ENCODE peak calls at places on chromosomes 6 and 20, in seven cellular contexts. F is left lung, W is lower lobe of right lung, K is HFFc6, V is HL-60, E is HEK293T, Q is ELR. Y is an unnamed sample.

GRCh38 chr6:85670573-85670972 is 27.9 kb upstream of the SYNCRIP start:
- DNase-seq in W (no peak), E (no peak), V (peak; percentile 14), Q (peak; percentile 45), F (no peak), K (peak; percentile 29), Y (no peak)

GRCh38 chr6:108744996-108745395 is 103.2 kb upstream of the ARMC2 start:
- DNase-seq in V (no peak), E (no peak), W (no peak), F (no peak), K (no peak), Q (no peak), Y (no peak)

GRCh38 chr20:41078329-41078728 is 49.7 kb downstream of the TOP1 start:
- DNase-seq in W (no peak), F (no peak), K (peak; percentile 72), Q (peak; percentile 80), V (no peak), E (no peak), Y (no peak)

GRCh38 chr20:33239418-33239817 is 3.6 kb downstream of the BPIFA1 start:
- DNase-seq in K (no peak), Q (no peak), W (no peak), E (no peak), F (no peak), V (no peak), Y (no peak)

GRCh38 chr6:109958626-109959025 is 19.5 kb upstream of the GPR6 start:
- DNase-seq in Q (no peak), V (no peak), E (no peak), W (no peak), F (no peak), K (no peak), Y (no peak)

GRCh38 chr20:63060057-63060991 is 53.6 kb upstream of the BHLHE23 start:
- DNase-seq in E (no peak), K (peak; percentile 30), Q (peak; percentile 71), V (no peak), W (peak; percentile 33), F (peak; percentile 24), Y (no peak)

GRCh38 chr6:25492951-25493350 is 159.1 kb upstream of the SCGN start:
- DNase-seq in K (no peak), W (no peak), E (no peak), F (no peak), V (no peak), Q (no peak), Y (no peak)

GRCh38 chr6:53300656-53301551 is 47.8 kb downstream of the ELOVL5 start:
- DNase-seq in F (no peak), V (peak; percentile 60), E (no peak), K (no peak), Q (no peak), W (peak; percentile 51), Y (peak; percentile 40)

GRCh38 chr6:57262491-57262890 is 40.4 kb upstream of the RAB23 start:
- DNase-seq in Q (no peak), F (no peak), E (no peak), V (no peak), K (peak; percentile 43), W (no peak), Y (no peak)

GRCh38 chr20:31710423-31711250 is 12.0 kb downstream of the BCL2L1 start:
- DNase-seq in V (no peak), Q (no peak), E (no peak), F (peak; percentile 69), K (no peak), W (peak; percentile 69), Y (no peak)